ENCODE peak calls at places on chromosome 4, in four cellular contexts. T is smooth muscle cell of the brain vasculature; M is left cardiac atrium; P is stimulated activated CD4-positive, alpha-beta T cell treated with anti-CD3 and anti-CD28 coated beads, Interleukin-15, amount 100 ng/mL, for 24 hours. Y is an unnamed sample.

GRCh38 chr4:93827272-93827947 is 1.1 kb upstream of the ATOH1 start:
- DNase-seq in P (no peak), M (no peak), T (no peak), Y (no peak)

GRCh38 chr4:110059556-110060191 is 138.7 kb downstream of the ELOVL6 start:
- DNase-seq in M (no peak), P (no peak), T (no peak), Y (no peak)

GRCh38 chr4:141275834-141276233 is 55.1 kb downstream of the ZNF330 start:
- DNase-seq in M (no peak), P (no peak), T (peak), Y (peak)

GRCh38 chr4:31146366-31146765 is 426.2 kb downstream of the PCDH7 start:
- DNase-seq in P (no peak), M (no peak), T (no peak), Y (no peak)

GRCh38 chr4:105895609-105896460 is 564 bp downstream of the NPNT start:
- DNase-seq in T (no peak), P (peak), M (peak), Y (no peak)

GRCh38 chr4:66929748-66930147 is 615.6 kb downstream of the CENPC start:
- DNase-seq in P (no peak), T (no peak), M (no peak), Y (no peak)

GRCh38 chr4:10565166-10565780 is 108.0 kb upstream of the ZNF518B start:
- DNase-seq in M (no peak), P (no peak), T (no peak), Y (no peak)

GRCh38 chr4:120723105-120723504 is 199.4 kb downstream of the PRDM5 start:
- DNase-seq in T (no peak), P (no peak), M (no peak), Y (no peak)

Y was measured in T1000.